ENCODE peak calls at places on chromosomes 13 and 19, in seven cellular contexts. One of them, this sample, is unnamed.
A peak's percentile ranks its signal among the peaks of the same experiment; 100 is the strongest.

GRCh38 chr19:5897189-5897969 is 6.2 kb downstream of the NDUFA11 start:
- DNase-seq in CD8-positive, alpha-beta T cell: no peak
- DNase-seq in NCI-H2029: no peak
- DNase-seq in mucosa of descending colon: no peak
- DNase-seq in skeletal muscle cell: no peak
- DNase-seq in cardiac muscle cell: no peak
- DNase-seq in stimulated activated CD4-positive, alpha-beta T cell treated with anti-CD3 and anti-CD28 coated beads, TNF-alpha, amount 100 ng/mL, for 24 hours: no peak
- DNase-seq in this sample: no peak

GRCh38 chr13:101398191-101398590 is 18.1 kb downstream of the NALCN start:
- DNase-seq in CD8-positive, alpha-beta T cell: no peak
- DNase-seq in mucosa of descending colon: no peak
- DNase-seq in NCI-H2029: no peak
- DNase-seq in stimulated activated CD4-positive, alpha-beta T cell treated with anti-CD3 and anti-CD28 coated beads, TNF-alpha, amount 100 ng/mL, for 24 hours: no peak
- DNase-seq in skeletal muscle cell: peak; percentile 30
- DNase-seq in cardiac muscle cell: no peak
- DNase-seq in this sample: no peak

GRCh38 chr19:14114854-14115253 is 2.7 kb downstream of the PRKACA start:
- DNase-seq in skeletal muscle cell: no peak
- DNase-seq in stimulated activated CD4-positive, alpha-beta T cell treated with anti-CD3 and anti-CD28 coated beads, TNF-alpha, amount 100 ng/mL, for 24 hours: peak; percentile 46
- DNase-seq in mucosa of descending colon: peak; percentile 75
- DNase-seq in CD8-positive, alpha-beta T cell: no peak
- DNase-seq in NCI-H2029: no peak
- DNase-seq in cardiac muscle cell: peak; percentile 44
- DNase-seq in this sample: peak; percentile 80

GRCh38 chr13:51093574-51093973 is 17.5 kb downstream of the C13orf42 start:
- DNase-seq in CD8-positive, alpha-beta T cell: no peak
- DNase-seq in stimulated activated CD4-positive, alpha-beta T cell treated with anti-CD3 and anti-CD28 coated beads, TNF-alpha, amount 100 ng/mL, for 24 hours: no peak
- DNase-seq in skeletal muscle cell: no peak
- DNase-seq in mucosa of descending colon: no peak
- DNase-seq in NCI-H2029: no peak
- DNase-seq in cardiac muscle cell: no peak
- DNase-seq in this sample: no peak

GRCh38 chr13:59318320-59318930 is 845.3 kb downstream of the DIAPH3 start:
- DNase-seq in mucosa of descending colon: peak; percentile 54
- DNase-seq in cardiac muscle cell: peak; percentile 87
- DNase-seq in NCI-H2029: no peak
- DNase-seq in skeletal muscle cell: no peak
- DNase-seq in stimulated activated CD4-positive, alpha-beta T cell treated with anti-CD3 and anti-CD28 coated beads, TNF-alpha, amount 100 ng/mL, for 24 hours: peak; percentile 55
- DNase-seq in CD8-positive, alpha-beta T cell: peak; percentile 8
- DNase-seq in this sample: peak; percentile 77

GRCh38 chr19:16076958-16077611 is 790 bp downstream of the TPM4 start:
- DNase-seq in cardiac muscle cell: peak; percentile 55
- DNase-seq in NCI-H2029: peak; percentile 49
- DNase-seq in stimulated activated CD4-positive, alpha-beta T cell treated with anti-CD3 and anti-CD28 coated beads, TNF-alpha, amount 100 ng/mL, for 24 hours: no peak
- DNase-seq in skeletal muscle cell: no peak
- DNase-seq in mucosa of descending colon: peak; percentile 81
- DNase-seq in CD8-positive, alpha-beta T cell: no peak
- DNase-seq in this sample: peak; percentile 81

GRCh38 chr19:41888926-41889325 is 5.9 kb downstream of the ARHGEF1 start:
- DNase-seq in skeletal muscle cell: no peak
- DNase-seq in mucosa of descending colon: no peak
- DNase-seq in cardiac muscle cell: no peak
- DNase-seq in NCI-H2029: no peak
- DNase-seq in stimulated activated CD4-positive, alpha-beta T cell treated with anti-CD3 and anti-CD28 coated beads, TNF-alpha, amount 100 ng/mL, for 24 hours: no peak
- DNase-seq in CD8-positive, alpha-beta T cell: no peak
- DNase-seq in this sample: no peak

GRCh38 chr19:38946229-38947010 is 15.7 kb downstream of the MRPS12 start:
- DNase-seq in mucosa of descending colon: no peak
- DNase-seq in CD8-positive, alpha-beta T cell: no peak
- DNase-seq in stimulated activated CD4-positive, alpha-beta T cell treated with anti-CD3 and anti-CD28 coated beads, TNF-alpha, amount 100 ng/mL, for 24 hours: no peak
- DNase-seq in skeletal muscle cell: no peak
- DNase-seq in cardiac muscle cell: no peak
- DNase-seq in NCI-H2029: no peak
- DNase-seq in this sample: no peak

GRCh38 chr19:55541091-55541490 is 4.2 kb upstream of the SBK2 start:
- DNase-seq in skeletal muscle cell: no peak
- DNase-seq in cardiac muscle cell: no peak
- DNase-seq in CD8-positive, alpha-beta T cell: no peak
- DNase-seq in stimulated activated CD4-positive, alpha-beta T cell treated with anti-CD3 and anti-CD28 coated beads, TNF-alpha, amount 100 ng/mL, for 24 hours: no peak
- DNase-seq in mucosa of descending colon: no peak
- DNase-seq in NCI-H2029: no peak
- DNase-seq in this sample: no peak

GRCh38 chr19:39502640-39503417 is 4.1 kb downstream of the DLL3 start:
- DNase-seq in NCI-H2029: no peak
- DNase-seq in skeletal muscle cell: no peak
- DNase-seq in stimulated activated CD4-positive, alpha-beta T cell treated with anti-CD3 and anti-CD28 coated beads, TNF-alpha, amount 100 ng/mL, for 24 hours: peak; percentile 75
- DNase-seq in cardiac muscle cell: peak; percentile 82
- DNase-seq in mucosa of descending colon: peak; percentile 73
- DNase-seq in CD8-positive, alpha-beta T cell: peak; percentile 64
- DNase-seq in this sample: peak; percentile 79

GRCh38 chr19:45769821-45770191 is 754 bp upstream of the SIX5 start:
- DNase-seq in mucosa of descending colon: peak; percentile 76
- DNase-seq in cardiac muscle cell: no peak
- DNase-seq in NCI-H2029: no peak
- DNase-seq in skeletal muscle cell: no peak
- DNase-seq in CD8-positive, alpha-beta T cell: no peak
- DNase-seq in stimulated activated CD4-positive, alpha-beta T cell treated with anti-CD3 and anti-CD28 coated beads, TNF-alpha, amount 100 ng/mL, for 24 hours: no peak
- DNase-seq in this sample: peak; percentile 63

GRCh38 chr19:35757231-35757748 is 461 bp upstream of the HSPB6 start:
- DNase-seq in stimulated activated CD4-positive, alpha-beta T cell treated with anti-CD3 and anti-CD28 coated beads, TNF-alpha, amount 100 ng/mL, for 24 hours: peak; percentile 28
- DNase-seq in cardiac muscle cell: peak; percentile 73
- DNase-seq in mucosa of descending colon: peak; percentile 74
- DNase-seq in NCI-H2029: peak; percentile 22
- DNase-seq in CD8-positive, alpha-beta T cell: no peak
- DNase-seq in skeletal muscle cell: peak; percentile 98
- DNase-seq in this sample: peak; percentile 93

GRCh38 chr13:100139822-100140221 is 50.9 kb downstream of the PCCA start:
- DNase-seq in skeletal muscle cell: peak; percentile 27
- DNase-seq in mucosa of descending colon: no peak
- DNase-seq in NCI-H2029: no peak
- DNase-seq in CD8-positive, alpha-beta T cell: no peak
- DNase-seq in stimulated activated CD4-positive, alpha-beta T cell treated with anti-CD3 and anti-CD28 coated beads, TNF-alpha, amount 100 ng/mL, for 24 hours: no peak
- DNase-seq in cardiac muscle cell: no peak
- DNase-seq in this sample: no peak

GRCh38 chr13:111658150-111659100 is 338.0 kb downstream of the TEX29 start:
- DNase-seq in NCI-H2029: peak; percentile 65
- DNase-seq in stimulated activated CD4-positive, alpha-beta T cell treated with anti-CD3 and anti-CD28 coated beads, TNF-alpha, amount 100 ng/mL, for 24 hours: no peak
- DNase-seq in mucosa of descending colon: no peak
- DNase-seq in cardiac muscle cell: peak; percentile 34
- DNase-seq in CD8-positive, alpha-beta T cell: no peak
- DNase-seq in skeletal muscle cell: no peak
- DNase-seq in this sample: no peak

GRCh38 chr13:48778551-48779088 is 124.9 kb downstream of the CYSLTR2 start:
- DNase-seq in NCI-H2029: no peak
- DNase-seq in CD8-positive, alpha-beta T cell: no peak
- DNase-seq in skeletal muscle cell: no peak
- DNase-seq in stimulated activated CD4-positive, alpha-beta T cell treated with anti-CD3 and anti-CD28 coated beads, TNF-alpha, amount 100 ng/mL, for 24 hours: no peak
- DNase-seq in mucosa of descending colon: no peak
- DNase-seq in cardiac muscle cell: no peak
- DNase-seq in this sample: no peak

GRCh38 chr13:101728615-101729014 is 276.1 kb downstream of the ITGBL1 start:
- DNase-seq in stimulated activated CD4-positive, alpha-beta T cell treated with anti-CD3 and anti-CD28 coated beads, TNF-alpha, amount 100 ng/mL, for 24 hours: no peak
- DNase-seq in mucosa of descending colon: no peak
- DNase-seq in skeletal muscle cell: no peak
- DNase-seq in NCI-H2029: no peak
- DNase-seq in CD8-positive, alpha-beta T cell: no peak
- DNase-seq in cardiac muscle cell: no peak
- DNase-seq in this sample: no peak